ENCODE peak calls at places on chromosomes 6 and 20, in six cellular contexts. M, Y, E, P, K and U are unnamed samples.

GRCh38 chr6:8243462-8243861 is 141.1 kb upstream of the EEF1E1 start:
- DNase-seq in E (no peak), M (no peak), Y (no peak), K (no peak), P (peak), U (no peak)

GRCh38 chr20:3340443-3340842 is 67.0 kb downstream of the DNAAF9 start:
- DNase-seq in E (no peak), Y (no peak), P (no peak), K (peak), M (no peak), U (peak)

GRCh38 chr6:3549314-3549940 is 92.6 kb upstream of the SLC22A23 start:
- DNase-seq in P (no peak), E (no peak), Y (no peak), K (no peak), M (no peak), U (no peak)

GRCh38 chr6:9539231-9539755 is 875.6 kb downstream of the TFAP2A start:
- DNase-seq in E (no peak), K (no peak), P (no peak), M (no peak), Y (no peak), U (no peak)

GRCh38 chr6:110063864-110064263 is 85.8 kb downstream of the GPR6 start:
- DNase-seq in Y (no peak), P (no peak), K (no peak), E (no peak), M (peak), U (no peak)

GRCh38 chr20:62480318-62480717 is 4.5 kb upstream of the GATA5 start:
- DNase-seq in Y (no peak), K (no peak), E (no peak), M (no peak), P (no peak), U (no peak)

GRCh38 chr6:45436544-45437440 is 59.1 kb upstream of the SUPT3H start:
- DNase-seq in K (no peak), P (peak), E (peak), Y (no peak), M (no peak), U (peak)

GRCh38 chr6:148888853-148889252 is 142.0 kb downstream of the UST start:
- DNase-seq in M (no peak), P (no peak), E (no peak), Y (no peak), K (no peak), U (no peak)

GRCh38 chr6:55023231-55023630 is 151.1 kb upstream of the HCRTR2 start:
- DNase-seq in Y (no peak), K (no peak), E (no peak), M (no peak), P (no peak), U (peak)

GRCh38 chr20:3723284-3723683 is 9.2 kb upstream of the HSPA12B start:
- DNase-seq in E (no peak), K (no peak), Y (no peak), M (no peak), P (no peak), U (no peak)

GRCh38 chr20:25745738-25746137 is 49.1 kb upstream of the ZNF337 start:
- DNase-seq in Y (no peak), E (no peak), M (no peak), K (no peak), P (no peak), U (no peak)

GRCh38 chr20:49397525-49397924 is 84.9 kb downstream of the KCNB1 start:
- DNase-seq in K (no peak), Y (no peak), M (no peak), P (peak), E (no peak), U (no peak)

GRCh38 chr6:129759851-129760595 is 50.0 kb upstream of the ARHGAP18 start:
- DNase-seq in E (no peak), Y (no peak), P (no peak), K (no peak), M (no peak), U (no peak)

GRCh38 chr20:1881240-1881835 is 13.9 kb upstream of the SIRPA start:
- DNase-seq in M (no peak), P (no peak), E (no peak), Y (no peak), K (no peak), U (no peak)

GRCh38 chr20:5073154-5074049 is 46.4 kb downstream of the PCNA start:
- DNase-seq in K (peak), Y (no peak), P (peak), E (peak), M (peak), U (peak)

GRCh38 chr6:2632943-2633584 is 117.7 kb downstream of the MYLK4 start:
- DNase-seq in Y (no peak), M (no peak), K (no peak), P (no peak), E (no peak), U (no peak)

GRCh38 chr6:166005846-166006592 is 161.6 kb downstream of the TBXT start:
- DNase-seq in E (no peak), Y (no peak), M (no peak), P (peak), K (no peak), U (peak)

GRCh38 chr6:71404145-71404966 is 115.7 kb downstream of the OGFRL1 start:
- DNase-seq in K (no peak), P (peak), Y (no peak), M (no peak), E (no peak), U (no peak)

GRCh38 chr20:34559311-34560140 is 1.0 kb downstream of the MAP1LC3A start:
- DNase-seq in P (no peak), E (no peak), Y (no peak), K (no peak), M (no peak), U (no peak)

GRCh38 chr6:116364361-116364760 is 6.4 kb upstream of the DSE start:
- DNase-seq in P (no peak), Y (no peak), K (no peak), E (no peak), M (no peak), U (no peak)

GRCh38 chr6:36133912-36134311 is 3.6 kb downstream of the MAPK13 start:
- DNase-seq in P (no peak), M (no peak), K (no peak), E (no peak), Y (no peak), U (no peak)

GRCh38 chr20:51140671-51141070 is 117.8 kb upstream of the KCNG1 start:
- DNase-seq in M (no peak), E (no peak), Y (no peak), P (no peak), K (no peak), U (no peak)

GRCh38 chr6:6287415-6287814 is 33.0 kb downstream of the F13A1 start:
- DNase-seq in M (no peak), P (no peak), K (no peak), Y (no peak), E (no peak), U (no peak)

GRCh38 chr20:4064118-4064962 is 49.0 kb upstream of the RNF24 start:
- DNase-seq in M (no peak), K (peak), P (peak), E (peak), Y (no peak), U (peak)